ENCODE peak calls at places on chromosomes 3 and 15, in five cellular contexts. T, I, Q, W and K are unnamed samples. For H3K27me3 and H3K36me3, the result is how much of the 10 kb centered on the place peaks cover.

GRCh38 chr3:58646503-58646902 is 20.1 kb downstream of the FAM3D start:
- DNase-seq in T (no peak), I (no peak), Q (no peak), W (no peak), K (no peak)

GRCh38 chr3:40770046-40770445 is 245.3 kb downstream of the ZNF621 start:
- DNase-seq in T (peak), I (no peak), Q (no peak), W (no peak), K (no peak)

GRCh38 chr3:14871456-14872200 is 52.9 kb downstream of the FGD5 start:
- DNase-seq in T (no peak), I (no peak), Q (no peak), W (no peak), K (no peak)

GRCh38 chr3:188689101-188689574 is 482.6 kb upstream of the TPRG1 start:
- DNase-seq in T (peak), I (no peak), Q (peak), W (no peak), K (no peak)

GRCh38 chr15:87777054-87777498 is 479.5 kb downstream of the NTRK3 start:
- DNase-seq in T (no peak), I (no peak), Q (peak), W (no peak), K (no peak)

GRCh38 chr3:72679540-72680198 is 168.6 kb downstream of the SHQ1 start:
- DNase-seq in T (no peak), I (no peak), Q (no peak), W (no peak), K (no peak)

GRCh38 chr3:177427096-177427495 is 229.8 kb upstream of the TBL1XR1 start:
- DNase-seq in T (no peak), I (no peak), Q (no peak), W (no peak), K (no peak)

GRCh38 chr3:111069974-111070751 is 1.5 kb upstream of the NECTIN3 start:
- DNase-seq in T (no peak), I (peak), Q (no peak), W (peak), K (no peak)

GRCh38 chr3:187197255-187197654 is at the start of gene RTP1:
- DNase-seq in T (no peak), I (peak), Q (no peak), W (peak), K (peak)

GRCh38 chr3:126528800-126529541 is 5.0 kb downstream of the CHST13 start:
- DNase-seq in T (no peak), I (no peak), Q (no peak), W (peak), K (no peak)

GRCh38 chr3:123089611-123090301 is 22.9 kb downstream of the PDIA5 start:
- DNase-seq in T (no peak), I (no peak), Q (no peak), W (no peak), K (no peak)

GRCh38 chr3:42478830-42479229 is 23.6 kb upstream of the VIPR1 start:
- DNase-seq in T (no peak), I (no peak), Q (no peak), W (no peak), K (no peak)

GRCh38 chr15:45612790-45613415 is 21.9 kb upstream of the SQOR start:
- DNase-seq in T (peak), I (no peak), Q (no peak), W (no peak), K (no peak)

GRCh38 chr3:102471001-102471400 is 36.2 kb downstream of the ZPLD1 start:
- DNase-seq in T (no peak), I (peak), Q (no peak), W (no peak), K (peak)

GRCh38 chr3:124818398-124819150 is 68.6 kb downstream of the ITGB5 start:
- DNase-seq in T (no peak), I (no peak), Q (no peak), W (no peak), K (no peak)

GRCh38 chr3:179671709-179672337 is 19.0 kb downstream of the USP13 start:
- DNase-seq in T (no peak), I (no peak), Q (no peak), W (no peak), K (no peak)

GRCh38 chr3:37594873-37595783 is 266.6 kb upstream of the CTDSPL start:
- DNase-seq in T (no peak), I (no peak), Q (no peak), W (no peak), K (no peak)

GRCh38 chr3:25297667-25298585 is 130.1 kb upstream of the RARB start:
- DNase-seq in T (peak), I (peak), Q (no peak), W (no peak), K (no peak)

GRCh38 chr3:189841474-189842205 is 210.5 kb downstream of the TP63 start:
- DNase-seq in T (peak), I (peak), Q (no peak), W (no peak), K (no peak)

GRCh38 chr15:50244153-50244552 is 21.4 kb downstream of the HDC start:
- DNase-seq in T (no peak), I (no peak), Q (no peak), W (no peak), K (no peak)

GRCh38 chr3:125121246-125122010 is 65.6 kb upstream of the HEG1 start:
- DNase-seq in T (no peak), I (no peak), Q (no peak), W (no peak), K (no peak)

GRCh38 chr3:189316296-189317019 is 144.7 kb downstream of the TPRG1 start:
- DNase-seq in T (peak), I (peak), Q (no peak), W (no peak), K (no peak)

GRCh38 chr15:53762916-53763315 is 3.5 kb upstream of the WDR72 start:
- DNase-seq in T (no peak), I (no peak), Q (no peak), W (no peak), K (no peak)

GRCh38 chr3:12670789-12671450 is 7.0 kb upstream of the RAF1 start:
- DNase-seq in T (no peak), I (no peak), Q (no peak), W (no peak), K (no peak)

GRCh38 chr3:31610700-31611275 is 78.1 kb downstream of the STT3B start:
- DNase-seq in T (peak), I (peak), Q (no peak), W (peak), K (no peak)

GRCh38 chr3:141303481-141304223 is 64.7 kb upstream of the ZBTB38 start:
- DNase-seq in T (peak), I (peak), Q (peak), W (peak), K (peak)

GRCh38 chr3:105970283-105970682 is 101.5 kb upstream of the CBLB start:
- DNase-seq in T (peak), I (no peak), Q (peak), W (no peak), K (no peak)

GRCh38 chr15:57146394-57147140 is 228.1 kb downstream of the TCF12 start:
- DNase-seq in T (peak), I (peak), Q (no peak), W (peak), K (peak)

DNA sequence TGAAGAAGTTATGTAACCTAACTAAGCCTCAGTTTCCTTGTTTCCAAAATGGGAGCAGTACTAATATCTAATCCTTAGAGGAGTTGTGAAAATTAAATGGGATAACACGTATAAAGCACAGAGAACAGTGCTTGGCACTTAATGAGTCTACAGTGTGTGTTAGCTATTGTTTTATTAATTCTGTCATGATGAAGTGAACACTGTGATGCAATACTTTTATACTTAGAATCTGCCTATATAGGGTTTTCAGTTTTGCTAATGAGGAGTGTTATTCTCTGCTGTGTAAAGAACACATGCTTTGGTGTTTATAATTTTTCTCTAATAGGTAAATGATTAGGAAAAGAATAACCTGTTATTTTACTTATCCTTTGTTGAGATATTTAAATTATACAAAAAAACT is 65.2 kb downstream of the MBNL1 start:
- DNase-seq in T (no peak), I (no peak), Q (no peak), W (no peak), K (no peak)
- H3K27me3 ChIP-seq in T (under half), I (under half), Q (under half), W (under half), K (under half)

DNA sequence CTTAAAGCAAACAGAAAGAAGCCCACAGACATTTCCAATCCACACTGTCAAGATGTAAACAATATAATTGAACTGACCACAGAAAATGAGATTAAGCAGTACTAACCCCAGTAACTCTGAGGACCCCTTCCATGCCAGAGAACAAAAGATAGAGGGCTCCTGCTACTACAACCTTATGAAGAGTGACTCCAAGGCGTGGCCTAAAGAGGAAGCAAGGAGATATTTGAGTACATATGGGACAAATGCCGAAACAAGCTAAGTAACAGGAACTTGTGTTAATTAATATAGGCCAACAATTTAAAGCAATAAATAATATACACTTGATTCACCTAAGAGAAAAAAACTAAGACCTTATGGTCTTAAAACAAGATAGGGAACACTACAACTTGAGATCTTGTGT is 25.0 kb upstream of the VPS39 start:
- DNase-seq in T (no peak), I (no peak), Q (no peak), W (no peak), K (no peak)
- H3K36me3 ChIP-seq in T (under half), I (under half), Q (half or more), W (half or more), K (half or more)

GRCh38 chr3:132539681-132540080 is 57.4 kb upstream of the ACKR4 start:
- DNase-seq in T (no peak), I (no peak), Q (no peak), W (no peak), K (no peak)

GRCh38 chr3:132538072-132538471 is 59.0 kb upstream of the ACKR4 start:
- DNase-seq in T (no peak), I (no peak), Q (no peak), W (no peak), K (no peak)

GRCh38 chr3:132535575-132536441 is 61.3 kb upstream of the ACKR4 start:
- DNase-seq in T (peak), I (peak), Q (peak), W (peak), K (peak)

GRCh38 chr3:132536442-132537153 is 60.5 kb upstream of the ACKR4 start:
- DNase-seq in T (peak), I (no peak), Q (no peak), W (no peak), K (no peak)

DNA sequence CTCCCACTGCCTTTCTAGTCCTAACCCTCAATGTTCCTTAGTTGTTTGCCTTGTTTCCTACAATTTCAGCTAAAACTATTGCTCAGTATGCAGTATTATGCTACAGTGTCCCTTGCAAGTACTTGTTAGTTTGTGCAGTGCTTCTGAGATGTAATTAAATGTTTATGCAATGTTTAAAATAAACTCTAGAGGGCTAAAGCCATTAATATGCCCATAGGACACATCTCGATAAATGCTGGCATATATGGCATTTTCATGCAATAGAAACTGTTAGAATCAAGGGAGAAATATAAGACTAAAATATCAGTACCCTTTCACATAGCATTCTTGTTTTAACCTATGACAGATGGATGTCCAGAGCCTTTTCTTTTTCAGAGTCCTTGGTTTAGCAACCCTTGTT is 59.8 kb upstream of the ACKR4 start:
- DNase-seq in T (no peak), I (no peak), Q (no peak), W (no peak), K (no peak)
- TF ChIP-seq CTCF in T (no peak), I (no peak), Q (no peak), W (peak), K (no peak)

GRCh38 chr15:59762558-59762957 is 73.4 kb upstream of the BNIP2 start:
- DNase-seq in T (peak), I (peak), Q (no peak), W (no peak), K (no peak)
- H3K27me3 ChIP-seq in T (under half), I (under half), Q (under half), W (under half), K (half or more)

GRCh38 chr15:74843445-74843828 is 481 bp upstream of the ULK3 start:
- DNase-seq in T (no peak), I (no peak), Q (no peak), W (no peak), K (no peak)

GRCh38 chr15:74845208-74845568 is 2.2 kb upstream of the ULK3 start:
- DNase-seq in T (no peak), I (no peak), Q (no peak), W (no peak), K (no peak)

GRCh38 chr15:74843891-74844299 is 939 bp upstream of the ULK3 start:
- DNase-seq in T (no peak), I (no peak), Q (no peak), W (peak), K (no peak)

GRCh38 chr15:74845581-74845980 is 2.6 kb upstream of the ULK3 start:
- DNase-seq in T (no peak), I (no peak), Q (no peak), W (no peak), K (no peak)

GRCh38 chr15:74844319-74845207 is 1.6 kb upstream of the ULK3 start:
- DNase-seq in T (no peak), I (no peak), Q (no peak), W (peak), K (no peak)
- H3K36me3 ChIP-seq in T (under half), I (under half), Q (under half), W (under half), K (under half)

DNA sequence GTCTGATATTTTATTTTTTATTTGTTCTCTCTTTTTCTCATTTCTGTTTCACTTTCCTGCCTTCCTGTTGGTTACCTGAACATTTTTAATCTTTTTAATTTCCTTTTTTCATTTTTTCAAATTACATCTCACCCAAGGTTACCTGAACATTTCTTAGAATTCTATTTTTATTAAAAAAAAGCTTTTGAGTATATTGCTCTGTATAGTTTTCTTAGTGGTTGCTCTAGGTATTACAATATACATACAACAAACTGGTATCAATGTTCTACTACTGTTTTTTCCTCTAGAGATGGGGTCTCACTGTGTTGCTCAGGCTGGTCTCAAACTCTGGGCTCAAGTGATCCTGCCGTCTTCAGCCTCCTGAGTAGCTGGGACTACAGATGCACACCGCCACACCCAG is 79.4 kb downstream of the DHX30 start:
- DNase-seq in T (no peak), I (no peak), Q (no peak), W (no peak), K (no peak)
- TF ChIP-seq CTCF in T (no peak), I (no peak), Q (no peak), W (peak), K (no peak)

DNA sequence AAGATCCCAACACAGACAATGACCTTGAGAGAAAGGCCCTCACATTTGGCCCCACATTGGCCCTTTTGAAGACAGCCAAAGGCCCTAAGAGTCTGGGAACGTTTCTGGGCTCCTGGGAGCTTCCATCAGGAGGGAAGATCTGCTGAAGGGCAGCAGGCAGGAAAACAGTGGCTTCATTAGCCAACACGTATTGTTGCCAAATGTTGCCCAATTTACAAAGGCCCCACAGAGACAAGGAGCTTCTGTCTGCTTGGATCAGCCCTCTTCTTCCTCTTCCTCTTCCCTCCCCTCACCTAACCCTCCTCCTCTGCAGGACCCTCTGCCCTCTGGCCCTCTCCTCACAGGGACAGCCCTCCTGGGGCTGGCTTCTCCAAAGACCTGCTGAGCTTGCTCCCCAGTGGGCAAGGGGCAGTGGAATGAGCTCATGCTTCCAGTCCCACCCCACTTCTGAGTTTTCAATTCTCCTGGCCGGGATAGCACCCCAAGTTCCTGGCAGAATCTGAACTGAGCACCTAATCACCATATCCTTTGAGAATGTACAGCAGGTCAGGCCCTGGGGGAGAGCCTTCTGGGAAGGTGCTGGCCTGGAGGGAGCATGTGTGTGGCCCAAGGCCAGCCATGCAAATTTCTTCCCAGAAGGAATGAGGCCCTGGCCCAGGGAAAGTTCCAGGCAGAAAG is 5.1 kb upstream of the LTF start:
- DNase-seq in T (no peak), I (no peak), Q (peak), W (no peak), K (no peak)
- H3K27me3 ChIP-seq in T (under half), I (under half), Q (under half), W (under half), K (under half)

GRCh38 chr3:197297020-197297419 is 1.4 kb downstream of the DLG1 start:
- DNase-seq in T (no peak), I (no peak), Q (no peak), W (no peak), K (no peak)
- H3K36me3 ChIP-seq in T (under half), I (under half), Q (under half), W (under half), K (under half)

GRCh38 chr3:156938724-156939123 is 112.6 kb downstream of the LEKR1 start:
- DNase-seq in T (no peak), I (no peak), Q (no peak), W (no peak), K (no peak)

GRCh38 chr3:156939315-156939714 is 113.2 kb downstream of the LEKR1 start:
- DNase-seq in T (no peak), I (no peak), Q (no peak), W (no peak), K (no peak)

GRCh38 chr3:156941311-156941710 is 115.2 kb downstream of the LEKR1 start:
- DNase-seq in T (no peak), I (no peak), Q (no peak), W (no peak), K (no peak)
- TF ChIP-seq CTCF in T (no peak), I (no peak), Q (no peak), W (no peak), K (no peak)